ENCODE peak calls at places on chromosome 18, in four cellular contexts. F, G, Y and H are unnamed samples.

GRCh38 chr18:57698571-57699276 is 77.1 kb upstream of the NARS1 start:
- DNase-seq in F (no peak), G (no peak), Y (no peak), H (no peak)

GRCh38 chr18:21363411-21363810 is 121.4 kb downstream of the GREB1L start:
- DNase-seq in F (no peak), G (no peak), Y (no peak), H (no peak)

GRCh38 chr18:61336766-61337165 is 3.5 kb downstream of the CDH20 start:
- DNase-seq in F (no peak), G (no peak), Y (no peak), H (no peak)

GRCh38 chr18:46408334-46408987 is 248.6 kb downstream of the LOXHD1 start:
- DNase-seq in F (peak), G (no peak), Y (no peak), H (no peak)

GRCh38 chr18:60466671-60467070 is 94.1 kb upstream of the MC4R start:
- DNase-seq in F (peak), G (no peak), Y (no peak), H (no peak)

GRCh38 chr18:25896178-25896780 is 194.1 kb downstream of the SS18 start:
- DNase-seq in F (peak), G (no peak), Y (no peak), H (peak)

GRCh38 chr18:75533954-75534353 is 106.5 kb upstream of the SMIM21 start:
- DNase-seq in F (no peak), G (no peak), Y (no peak), H (no peak)

GRCh38 chr18:23689616-23690504 is 607 bp downstream of the LAMA3 start:
- DNase-seq in F (no peak), G (no peak), Y (no peak), H (no peak)

GRCh38 chr18:51038110-51038509 is 8.1 kb downstream of the SMAD4 start:
- DNase-seq in F (no peak), G (no peak), Y (no peak), H (no peak)

GRCh38 chr18:22626771-22627170 is 209.1 kb upstream of the CTAGE1 start:
- DNase-seq in F (no peak), G (no peak), Y (no peak), H (no peak)

GRCh38 chr18:60246606-60247005 is 126.0 kb downstream of the MC4R start:
- DNase-seq in F (no peak), G (no peak), Y (no peak), H (no peak)

GRCh38 chr18:35522130-35522959 is 24.6 kb upstream of the INO80C start:
- DNase-seq in F (no peak), G (no peak), Y (no peak), H (no peak)

GRCh38 chr18:61896767-61897166 is 4.0 kb upstream of the RNF152 start:
- DNase-seq in F (peak), G (no peak), Y (no peak), H (no peak)

GRCh38 chr18:48787523-48788151 is 163.1 kb downstream of the SMAD7 start:
- DNase-seq in F (peak), G (no peak), Y (peak), H (no peak)

GRCh38 chr18:45916302-45916701 is 50.8 kb downstream of the EPG5 start:
- DNase-seq in F (no peak), G (no peak), Y (no peak), H (no peak)

GRCh38 chr18:56974141-56974540 is 172.7 kb upstream of the BOD1L2 start:
- DNase-seq in F (no peak), G (no peak), Y (no peak), H (no peak)

GRCh38 chr18:8898990-8899389 is 193.6 kb downstream of the MTCL1 start:
- DNase-seq in F (no peak), G (no peak), Y (no peak), H (no peak)